ENCODE peak calls at places on chromosome X, in eight cellular contexts. One of them, this sample, is unnamed.

GRCh38 chrX:11499076-11500044 is 166.4 kb downstream of the ARHGAP6 start:
- DNase-seq in putamen: no peak
- DNase-seq in HL-60: no peak
- DNase-seq in fibroblast of pulmonary artery: peak; percentile 79
- DNase-seq in activated CD4-positive, alpha-beta T cell treated with anti-CD3 and anti-CD28 coated beads, Interleukin-2, amount 10 ng/mL, durations not matched to agents 7 days and 5 days: no peak
- DNase-seq in neural crest cell: no peak
- DNase-seq in upper lobe of right lung: no peak
- DNase-seq in cardiac muscle cell: no peak
- DNase-seq in this sample: no peak

GRCh38 chrX:30573125-30573524 is 4.4 kb downstream of the TASL start:
- DNase-seq in putamen: no peak
- DNase-seq in HL-60: no peak
- DNase-seq in fibroblast of pulmonary artery: no peak
- DNase-seq in activated CD4-positive, alpha-beta T cell treated with anti-CD3 and anti-CD28 coated beads, Interleukin-2, amount 10 ng/mL, durations not matched to agents 7 days and 5 days: no peak
- DNase-seq in neural crest cell: no peak
- DNase-seq in upper lobe of right lung: no peak
- DNase-seq in cardiac muscle cell: no peak
- DNase-seq in this sample: no peak

GRCh38 chrX:13774696-13775095 is 40.1 kb downstream of the OFD1 start:
- DNase-seq in putamen: no peak
- DNase-seq in HL-60: no peak
- DNase-seq in fibroblast of pulmonary artery: no peak
- DNase-seq in activated CD4-positive, alpha-beta T cell treated with anti-CD3 and anti-CD28 coated beads, Interleukin-2, amount 10 ng/mL, durations not matched to agents 7 days and 5 days: no peak
- DNase-seq in neural crest cell: no peak
- DNase-seq in upper lobe of right lung: no peak
- DNase-seq in cardiac muscle cell: no peak
- DNase-seq in this sample: no peak

GRCh38 chrX:70494441-70494840 is 49.8 kb downstream of the DLG3 start:
- DNase-seq in putamen: no peak
- DNase-seq in HL-60: no peak
- DNase-seq in fibroblast of pulmonary artery: no peak
- DNase-seq in activated CD4-positive, alpha-beta T cell treated with anti-CD3 and anti-CD28 coated beads, Interleukin-2, amount 10 ng/mL, durations not matched to agents 7 days and 5 days: no peak
- DNase-seq in neural crest cell: no peak
- DNase-seq in upper lobe of right lung: no peak
- DNase-seq in cardiac muscle cell: no peak
- DNase-seq in this sample: no peak

GRCh38 chrX:44224760-44225159 is 118.7 kb downstream of the EFHC2 start:
- DNase-seq in putamen: no peak
- DNase-seq in HL-60: no peak
- DNase-seq in fibroblast of pulmonary artery: no peak
- DNase-seq in activated CD4-positive, alpha-beta T cell treated with anti-CD3 and anti-CD28 coated beads, Interleukin-2, amount 10 ng/mL, durations not matched to agents 7 days and 5 days: no peak
- DNase-seq in neural crest cell: no peak
- DNase-seq in upper lobe of right lung: no peak
- DNase-seq in cardiac muscle cell: no peak
- DNase-seq in this sample: no peak

GRCh38 chrX:110992611-110993010 is 103.4 kb upstream of the PAK3 start:
- DNase-seq in putamen: peak; percentile 1
- DNase-seq in HL-60: no peak
- DNase-seq in fibroblast of pulmonary artery: peak; percentile 23
- DNase-seq in activated CD4-positive, alpha-beta T cell treated with anti-CD3 and anti-CD28 coated beads, Interleukin-2, amount 10 ng/mL, durations not matched to agents 7 days and 5 days: peak; percentile 15
- DNase-seq in neural crest cell: peak; percentile 9
- DNase-seq in upper lobe of right lung: no peak
- DNase-seq in cardiac muscle cell: peak; percentile 52
- DNase-seq in this sample: no peak

GRCh38 chrX:31266172-31267076 is 194.6 kb upstream of the FTHL17 start:
- DNase-seq in putamen: no peak
- DNase-seq in HL-60: no peak
- DNase-seq in fibroblast of pulmonary artery: peak; percentile 10
- DNase-seq in activated CD4-positive, alpha-beta T cell treated with anti-CD3 and anti-CD28 coated beads, Interleukin-2, amount 10 ng/mL, durations not matched to agents 7 days and 5 days: peak; percentile 5
- DNase-seq in neural crest cell: peak; percentile 18
- DNase-seq in upper lobe of right lung: peak; percentile 82
- DNase-seq in cardiac muscle cell: peak; percentile 72
- DNase-seq in this sample: peak; percentile 55

GRCh38 chrX:154818916-154819770 is 13.9 kb upstream of the MPP1 start:
- DNase-seq in putamen: no peak
- DNase-seq in HL-60: no peak
- DNase-seq in fibroblast of pulmonary artery: no peak
- DNase-seq in activated CD4-positive, alpha-beta T cell treated with anti-CD3 and anti-CD28 coated beads, Interleukin-2, amount 10 ng/mL, durations not matched to agents 7 days and 5 days: no peak
- DNase-seq in neural crest cell: no peak
- DNase-seq in upper lobe of right lung: no peak
- DNase-seq in cardiac muscle cell: peak; percentile 6
- DNase-seq in this sample: no peak

GRCh38 chrX:103063918-103064434 is at the start of gene BEX1:
- DNase-seq in putamen: peak; percentile 84
- DNase-seq in HL-60: peak; percentile 20
- DNase-seq in fibroblast of pulmonary artery: peak; percentile 65
- DNase-seq in activated CD4-positive, alpha-beta T cell treated with anti-CD3 and anti-CD28 coated beads, Interleukin-2, amount 10 ng/mL, durations not matched to agents 7 days and 5 days: peak; percentile 5
- DNase-seq in neural crest cell: peak; percentile 39
- DNase-seq in upper lobe of right lung: peak; percentile 63
- DNase-seq in cardiac muscle cell: peak; percentile 74
- DNase-seq in this sample: peak; percentile 86

GRCh38 chrX:15418041-15418706 is 34.0 kb upstream of the VEGFD start:
- DNase-seq in putamen: no peak
- DNase-seq in HL-60: no peak
- DNase-seq in fibroblast of pulmonary artery: peak; percentile 44
- DNase-seq in activated CD4-positive, alpha-beta T cell treated with anti-CD3 and anti-CD28 coated beads, Interleukin-2, amount 10 ng/mL, durations not matched to agents 7 days and 5 days: no peak
- DNase-seq in neural crest cell: no peak
- DNase-seq in upper lobe of right lung: no peak
- DNase-seq in cardiac muscle cell: no peak
- DNase-seq in this sample: no peak

GRCh38 chrX:100946521-100946920 is 17.8 kb upstream of the XKRX start:
- DNase-seq in putamen: no peak
- DNase-seq in HL-60: no peak
- DNase-seq in fibroblast of pulmonary artery: peak; percentile 12
- DNase-seq in activated CD4-positive, alpha-beta T cell treated with anti-CD3 and anti-CD28 coated beads, Interleukin-2, amount 10 ng/mL, durations not matched to agents 7 days and 5 days: no peak
- DNase-seq in neural crest cell: no peak
- DNase-seq in upper lobe of right lung: no peak
- DNase-seq in cardiac muscle cell: no peak
- DNase-seq in this sample: no peak

GRCh38 chrX:150293311-150294013 is 69.7 kb upstream of the MAMLD1 start:
- DNase-seq in putamen: no peak
- DNase-seq in HL-60: no peak
- DNase-seq in fibroblast of pulmonary artery: no peak
- DNase-seq in activated CD4-positive, alpha-beta T cell treated with anti-CD3 and anti-CD28 coated beads, Interleukin-2, amount 10 ng/mL, durations not matched to agents 7 days and 5 days: no peak
- DNase-seq in neural crest cell: no peak
- DNase-seq in upper lobe of right lung: no peak
- DNase-seq in cardiac muscle cell: no peak
- DNase-seq in this sample: no peak

GRCh38 chrX:275476-275966 is 5.7 kb upstream of the PLCXD1 start:
- DNase-seq in putamen: no peak
- DNase-seq in HL-60: no peak
- DNase-seq in fibroblast of pulmonary artery: no peak
- DNase-seq in activated CD4-positive, alpha-beta T cell treated with anti-CD3 and anti-CD28 coated beads, Interleukin-2, amount 10 ng/mL, durations not matched to agents 7 days and 5 days: peak; percentile 5
- DNase-seq in neural crest cell: no peak
- DNase-seq in upper lobe of right lung: peak; percentile 73
- DNase-seq in cardiac muscle cell: no peak
- DNase-seq in this sample: no peak

GRCh38 chrX:69179380-69179911 is 14.2 kb upstream of the PJA1 start:
- DNase-seq in putamen: peak; percentile 47
- DNase-seq in HL-60: no peak
- DNase-seq in fibroblast of pulmonary artery: peak; percentile 14
- DNase-seq in activated CD4-positive, alpha-beta T cell treated with anti-CD3 and anti-CD28 coated beads, Interleukin-2, amount 10 ng/mL, durations not matched to agents 7 days and 5 days: no peak
- DNase-seq in neural crest cell: no peak
- DNase-seq in upper lobe of right lung: no peak
- DNase-seq in cardiac muscle cell: peak; percentile 24
- DNase-seq in this sample: no peak